ENCODE peak calls at places on chromosome 7, in four cellular contexts. X is CD4-positive, alpha-beta T cell; Y is ELR; R is T-helper 1 cell. V is an unnamed sample.

GRCh38 chr7:128701062-128701785 is 29.1 kb downstream of the GARIN1A start:
- DNase-seq in R (no peak), X (no peak), Y (no peak), V (no peak)

GRCh38 chr7:150978136-150978789 is at the start of gene KCNH2:
- DNase-seq in R (no peak), X (peak; percentile 36), Y (no peak), V (peak; percentile 72)

GRCh38 chr7:117673839-117674238 is 194.0 kb downstream of the CFTR start:
- DNase-seq in R (no peak), Y (peak; percentile 55), X (no peak), V (peak; percentile 29)

GRCh38 chr7:95996174-95996573 is 223.8 kb downstream of the DYNC1I1 start:
- DNase-seq in R (no peak), Y (no peak), X (no peak), V (no peak)

GRCh38 chr7:128099204-128099671 is 68.0 kb upstream of the LRRC4 start:
- DNase-seq in Y (peak; percentile 57), R (no peak), X (no peak), V (no peak)

GRCh38 chr7:50621932-50622587 is 56.9 kb upstream of the DDC start:
- DNase-seq in Y (no peak), R (no peak), X (no peak), V (no peak)

GRCh38 chr7:131007439-131008330 is 273.7 kb upstream of the KLF14 start:
- DNase-seq in R (peak; percentile 26), X (peak; percentile 34), Y (peak; percentile 83), V (peak; percentile 40)

GRCh38 chr7:98284335-98285036 is 3.0 kb downstream of the BRI3 start:
- DNase-seq in R (no peak), Y (peak; percentile 84), X (no peak), V (no peak)

GRCh38 chr7:76428149-76428823 is 3.5 kb downstream of the ZP3 start:
- DNase-seq in X (no peak), R (no peak), Y (no peak), V (no peak)